ENCODE peak calls at places on chromosome 22, in seven cellular contexts. One of them, this sample, is unnamed. For H3K27me3, the result is how much of the 10 kb centered on the place peaks cover.

GRCh38 chr22:29266564-29267461 is 968 bp downstream of the RHBDD3 start:
- DNase-seq in neural progenitor cell: peak
- DNase-seq in colonic mucosa: no peak
- DNase-seq in pancreas: peak
- DNase-seq in ovary: no peak
- DNase-seq in uterus: no peak
- DNase-seq in thoracic aorta: no peak
- DNase-seq in this sample: no peak

GRCh38 chr22:44309137-44309536 is 3.6 kb downstream of the SHISAL1 start:
- DNase-seq in neural progenitor cell: no peak
- DNase-seq in colonic mucosa: peak
- DNase-seq in pancreas: no peak
- DNase-seq in ovary: no peak
- DNase-seq in uterus: peak
- DNase-seq in thoracic aorta: no peak
- DNase-seq in this sample: peak

GRCh38 chr22:45688606-45689080 is 17.0 kb downstream of the ATXN10 start:
- DNase-seq in neural progenitor cell: no peak
- DNase-seq in colonic mucosa: no peak
- DNase-seq in pancreas: peak
- DNase-seq in ovary: no peak
- DNase-seq in uterus: no peak
- DNase-seq in thoracic aorta: no peak
- DNase-seq in this sample: peak

GRCh38 chr22:49046546-49047305 is 780.9 kb downstream of the BRD1 start:
- DNase-seq in neural progenitor cell: peak
- DNase-seq in colonic mucosa: peak
- DNase-seq in pancreas: peak
- DNase-seq in ovary: no peak
- DNase-seq in uterus: peak
- DNase-seq in thoracic aorta: no peak
- DNase-seq in this sample: no peak

GRCh38 chr22:45892681-45893461 is 84.1 kb downstream of the WNT7B start:
- DNase-seq in neural progenitor cell: no peak
- DNase-seq in colonic mucosa: no peak
- DNase-seq in pancreas: no peak
- DNase-seq in ovary: peak
- DNase-seq in uterus: no peak
- DNase-seq in thoracic aorta: no peak
- DNase-seq in this sample: no peak

GRCh38 chr22:49936973-49937757 is 18.7 kb downstream of the CRELD2 start:
- DNase-seq in neural progenitor cell: no peak
- DNase-seq in colonic mucosa: no peak
- DNase-seq in pancreas: peak
- DNase-seq in ovary: no peak
- DNase-seq in uterus: no peak
- DNase-seq in thoracic aorta: no peak
- DNase-seq in this sample: no peak

GRCh38 chr22:44793106-44793505 is 40.7 kb downstream of the ARHGAP8 start:
- DNase-seq in neural progenitor cell: no peak
- DNase-seq in colonic mucosa: no peak
- DNase-seq in pancreas: no peak
- DNase-seq in ovary: no peak
- DNase-seq in uterus: no peak
- DNase-seq in thoracic aorta: no peak
- DNase-seq in this sample: no peak

GRCh38 chr22:45351956-45352355 is 42.2 kb downstream of the FAM118A start:
- DNase-seq in neural progenitor cell: no peak
- DNase-seq in colonic mucosa: no peak
- DNase-seq in pancreas: no peak
- DNase-seq in ovary: no peak
- DNase-seq in uterus: no peak
- DNase-seq in thoracic aorta: no peak
- DNase-seq in this sample: no peak

GRCh38 chr22:48146426-48146825 is 1384.0 kb downstream of the TBC1D22A start:
- DNase-seq in neural progenitor cell: no peak
- DNase-seq in colonic mucosa: no peak
- DNase-seq in pancreas: no peak
- DNase-seq in ovary: no peak
- DNase-seq in uterus: no peak
- DNase-seq in thoracic aorta: no peak
- DNase-seq in this sample: no peak

GRCh38 chr22:32987081-32987631 is 71.0 kb downstream of the SYN3 start:
- DNase-seq in neural progenitor cell: peak
- DNase-seq in colonic mucosa: no peak
- DNase-seq in pancreas: no peak
- DNase-seq in ovary: no peak
- DNase-seq in uterus: no peak
- DNase-seq in thoracic aorta: no peak
- DNase-seq in this sample: no peak

GRCh38 chr22:49073873-49074417 is 753.7 kb downstream of the BRD1 start:
- DNase-seq in neural progenitor cell: no peak
- DNase-seq in colonic mucosa: no peak
- DNase-seq in pancreas: no peak
- DNase-seq in ovary: no peak
- DNase-seq in uterus: no peak
- DNase-seq in thoracic aorta: no peak
- DNase-seq in this sample: no peak

GRCh38 chr22:29536411-29536810 is 17.1 kb downstream of the THOC5 start:
- DNase-seq in neural progenitor cell: no peak
- DNase-seq in colonic mucosa: no peak
- DNase-seq in pancreas: no peak
- DNase-seq in ovary: no peak
- DNase-seq in uterus: no peak
- DNase-seq in thoracic aorta: no peak
- DNase-seq in this sample: no peak

DNA sequence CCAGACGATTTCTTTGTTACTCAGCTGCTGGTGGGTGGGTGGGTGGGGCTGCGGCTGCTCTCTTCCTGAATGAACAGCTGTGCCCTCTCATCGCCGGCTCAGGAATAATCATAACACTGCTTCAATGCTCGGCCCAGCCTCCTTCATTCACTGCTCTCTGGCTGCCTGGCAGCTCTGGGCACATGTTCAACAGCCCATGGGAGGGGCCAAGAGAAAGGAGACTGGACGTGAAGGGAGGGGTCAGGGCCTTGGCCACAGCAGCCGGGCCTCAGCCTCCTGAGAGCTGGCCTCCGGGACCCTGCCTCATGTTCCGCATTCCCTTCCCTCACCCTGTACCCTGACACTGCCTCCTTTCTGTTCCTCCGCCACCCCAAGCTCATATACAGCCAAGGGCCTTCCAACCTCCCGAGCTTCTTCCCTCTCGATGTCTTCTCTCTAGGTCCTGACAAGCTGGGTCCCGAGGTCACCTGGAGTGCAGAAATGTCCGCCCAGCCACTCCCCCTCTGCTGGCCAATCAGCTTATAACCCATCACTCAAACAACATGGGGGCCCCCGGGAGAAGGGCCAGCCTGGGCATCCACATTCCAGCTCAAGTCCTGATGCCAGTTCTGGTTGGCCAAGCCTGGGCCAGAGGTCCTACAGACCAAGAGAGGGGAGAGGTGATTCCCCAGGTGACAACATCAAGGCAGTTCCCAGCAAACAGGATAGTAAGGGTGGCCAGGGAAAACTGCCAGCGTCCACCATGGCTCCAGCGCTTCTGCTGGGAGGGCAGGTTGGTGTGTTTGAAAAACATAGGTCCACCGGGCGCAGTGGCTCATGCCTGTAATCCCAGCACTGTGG is 3.2 kb upstream of the CSDC2 start:
- DNase-seq in neural progenitor cell: no peak
- DNase-seq in colonic mucosa: peak
- DNase-seq in pancreas: peak
- DNase-seq in ovary: peak
- DNase-seq in uterus: peak
- DNase-seq in thoracic aorta: peak
- DNase-seq in this sample: peak
- TF ChIP-seq CTCF in neural progenitor cell: no peak
- TF ChIP-seq CTCF in colonic mucosa: no peak
- TF ChIP-seq CTCF in pancreas: no peak
- TF ChIP-seq CTCF in ovary: peak
- TF ChIP-seq CTCF in uterus: no peak
- TF ChIP-seq CTCF in thoracic aorta: no peak
- TF ChIP-seq CTCF in this sample: no peak

GRCh38 chr22:19524170-19525115 is at the start of gene CLDN5:
- DNase-seq in neural progenitor cell: peak
- DNase-seq in colonic mucosa: no peak
- DNase-seq in pancreas: no peak
- DNase-seq in ovary: peak
- DNase-seq in uterus: peak
- DNase-seq in thoracic aorta: no peak
- DNase-seq in this sample: no peak

GRCh38 chr22:19525116-19525660 is 978 bp upstream of the CLDN5 start:
- DNase-seq in neural progenitor cell: no peak
- DNase-seq in colonic mucosa: no peak
- DNase-seq in pancreas: no peak
- DNase-seq in ovary: no peak
- DNase-seq in uterus: no peak
- DNase-seq in thoracic aorta: no peak
- DNase-seq in this sample: no peak

GRCh38 chr22:19522190-19522880 is 1.9 kb downstream of the CLDN5 start:
- DNase-seq in neural progenitor cell: no peak
- DNase-seq in colonic mucosa: no peak
- DNase-seq in pancreas: no peak
- DNase-seq in ovary: no peak
- DNase-seq in uterus: no peak
- DNase-seq in thoracic aorta: no peak
- DNase-seq in this sample: no peak

GRCh38 chr22:19522881-19523239 is 1.4 kb downstream of the CLDN5 start:
- DNase-seq in neural progenitor cell: no peak
- DNase-seq in colonic mucosa: no peak
- DNase-seq in pancreas: no peak
- DNase-seq in ovary: no peak
- DNase-seq in uterus: no peak
- DNase-seq in thoracic aorta: no peak
- DNase-seq in this sample: no peak

DNA sequence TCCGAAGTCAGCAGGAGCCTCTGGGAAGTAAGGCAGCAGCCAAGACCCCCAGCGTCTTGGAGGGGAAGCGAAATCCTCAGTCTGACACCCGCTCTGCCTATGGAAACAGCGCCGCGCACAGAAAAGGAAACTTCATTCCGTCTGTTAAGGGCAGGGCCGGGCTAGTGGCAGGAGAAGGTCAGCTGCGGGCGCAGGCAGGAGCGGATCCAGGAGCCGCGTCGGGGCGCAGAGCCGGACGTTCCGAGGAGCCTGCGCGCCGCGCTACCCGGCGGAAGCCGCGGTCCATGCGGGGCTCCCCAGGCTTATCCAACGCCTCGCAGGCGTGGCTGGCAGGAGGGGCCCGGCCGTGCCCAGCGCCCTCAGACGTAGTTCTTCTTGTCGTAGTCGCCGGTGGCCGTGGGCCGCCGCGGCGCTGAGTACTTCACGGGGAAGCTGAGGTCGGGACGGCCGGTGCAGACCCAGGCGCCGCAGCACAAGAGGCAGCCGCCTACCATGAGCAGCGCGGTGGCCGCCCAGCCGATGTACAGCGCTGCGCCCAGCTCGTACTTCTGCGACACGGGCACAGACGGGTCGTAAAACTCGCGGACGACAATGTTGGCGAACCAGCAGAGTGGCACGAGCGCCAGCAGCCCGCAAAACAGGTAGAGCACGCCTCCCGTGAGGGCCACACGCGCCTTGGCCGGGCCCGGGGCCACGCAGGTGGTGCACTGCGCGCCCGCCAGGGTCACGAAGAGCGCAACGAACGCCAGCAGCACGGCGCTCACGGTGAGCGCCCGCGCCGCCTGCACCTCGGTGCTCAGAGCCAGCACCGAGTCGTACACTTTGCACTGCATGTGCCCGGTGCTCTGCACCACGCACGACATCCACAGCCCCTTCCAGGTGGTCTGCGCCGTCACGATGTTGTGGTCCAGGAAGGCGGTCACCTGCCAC is 705 bp downstream of the CLDN5 start:
- DNase-seq in neural progenitor cell: peak
- DNase-seq in colonic mucosa: no peak
- DNase-seq in pancreas: no peak
- DNase-seq in ovary: no peak
- DNase-seq in uterus: no peak
- DNase-seq in thoracic aorta: no peak
- DNase-seq in this sample: no peak
- H3K4me3 ChIP-seq in neural progenitor cell: peak
- H3K4me3 ChIP-seq in colonic mucosa: peak
- H3K4me3 ChIP-seq in pancreas: no peak
- H3K4me3 ChIP-seq in ovary: peak
- H3K4me3 ChIP-seq in uterus: peak
- H3K4me3 ChIP-seq in thoracic aorta: peak
- H3K4me3 ChIP-seq in this sample: peak

DNA sequence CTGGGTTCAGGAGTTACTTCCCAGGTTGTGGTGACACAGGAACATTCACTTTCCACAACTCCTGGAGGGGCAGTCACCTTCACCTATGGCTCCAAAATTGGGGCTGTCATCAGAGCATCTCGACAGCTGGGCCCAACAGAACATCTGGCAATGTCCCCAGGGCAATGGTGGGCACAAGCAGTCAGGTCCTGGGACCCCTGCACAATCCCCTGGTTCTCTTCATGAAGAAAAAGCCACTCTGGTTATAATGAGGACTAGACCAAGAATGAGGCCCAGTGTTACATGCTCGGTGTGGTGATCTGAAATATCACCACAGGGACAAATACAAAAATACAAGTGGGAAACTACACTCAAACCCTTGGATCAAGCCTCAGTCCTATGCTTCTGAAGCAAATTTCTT is 89.0 kb upstream of the VPREB1 start:
- DNase-seq in neural progenitor cell: no peak
- DNase-seq in colonic mucosa: no peak
- DNase-seq in pancreas: no peak
- DNase-seq in ovary: no peak
- DNase-seq in uterus: no peak
- DNase-seq in thoracic aorta: no peak
- DNase-seq in this sample: no peak
- H3K27me3 ChIP-seq in neural progenitor cell: half or more
- H3K27me3 ChIP-seq in colonic mucosa: under half
- H3K27me3 ChIP-seq in pancreas: under half
- H3K27me3 ChIP-seq in ovary: under half
- H3K27me3 ChIP-seq in uterus: under half
- H3K27me3 ChIP-seq in thoracic aorta: under half
- H3K27me3 ChIP-seq in this sample: under half

GRCh38 chr22:30553971-30554370 is 7.4 kb upstream of the SEC14L6 start:
- DNase-seq in neural progenitor cell: no peak
- DNase-seq in colonic mucosa: no peak
- DNase-seq in pancreas: no peak
- DNase-seq in ovary: no peak
- DNase-seq in uterus: no peak
- DNase-seq in thoracic aorta: no peak
- DNase-seq in this sample: no peak

GRCh38 chr22:30557243-30557642 is 10.7 kb upstream of the SEC14L6 start:
- DNase-seq in neural progenitor cell: no peak
- DNase-seq in colonic mucosa: no peak
- DNase-seq in pancreas: no peak
- DNase-seq in ovary: no peak
- DNase-seq in uterus: no peak
- DNase-seq in thoracic aorta: no peak
- DNase-seq in this sample: no peak

GRCh38 chr22:30555282-30556210 is 9.0 kb upstream of the SEC14L6 start:
- DNase-seq in neural progenitor cell: no peak
- DNase-seq in colonic mucosa: no peak
- DNase-seq in pancreas: no peak
- DNase-seq in ovary: no peak
- DNase-seq in uterus: no peak
- DNase-seq in thoracic aorta: no peak
- DNase-seq in this sample: no peak

GRCh38 chr22:30559889-30560288 is 13.3 kb upstream of the SEC14L6 start:
- DNase-seq in neural progenitor cell: no peak
- DNase-seq in colonic mucosa: no peak
- DNase-seq in pancreas: no peak
- DNase-seq in ovary: no peak
- DNase-seq in uterus: no peak
- DNase-seq in thoracic aorta: no peak
- DNase-seq in this sample: no peak

GRCh38 chr22:30556388-30556787 is 9.8 kb upstream of the SEC14L6 start:
- DNase-seq in neural progenitor cell: peak
- DNase-seq in colonic mucosa: no peak
- DNase-seq in pancreas: no peak
- DNase-seq in ovary: no peak
- DNase-seq in uterus: no peak
- DNase-seq in thoracic aorta: no peak
- DNase-seq in this sample: no peak
- TF ChIP-seq CTCF in neural progenitor cell: peak
- TF ChIP-seq CTCF in colonic mucosa: no peak
- TF ChIP-seq CTCF in pancreas: no peak
- TF ChIP-seq CTCF in ovary: no peak
- TF ChIP-seq CTCF in uterus: no peak
- TF ChIP-seq CTCF in thoracic aorta: no peak
- TF ChIP-seq CTCF in this sample: no peak

This sample was measured in AG04450.